ENCODE peak calls at places on chromosomes 12 and 14, in eight cellular contexts. Z, S, P, X, F, H, N and K are unnamed samples.

GRCh38 chr14:49173765-49174373 is 412.3 kb downstream of the RPS29 start:
- DNase-seq in X (no peak), F (no peak), P (no peak), S (peak; percentile 82), N (no peak), Z (no peak), H (peak; percentile 79), K (no peak)

GRCh38 chr12:88266851-88267360 is 124.8 kb downstream of the TMTC3 start:
- DNase-seq in H (peak; percentile 45), S (peak; percentile 6), F (no peak), P (no peak), N (no peak), X (no peak), Z (no peak), K (no peak)

GRCh38 chr12:24127919-24128721 is 178.7 kb upstream of the SOX5 start:
- DNase-seq in Z (no peak), P (no peak), H (no peak), S (no peak), X (no peak), F (no peak), N (no peak), K (no peak)

GRCh38 chr14:73457935-73458218 is 469 bp downstream of the NUMB start:
- DNase-seq in Z (no peak), H (no peak), P (peak; percentile 71), N (no peak), S (no peak), X (no peak), F (peak; percentile 40), K (no peak)

GRCh38 chr12:7374423-7375144 is 69.4 kb downstream of the CD163L1 start:
- DNase-seq in Z (peak; percentile 41), S (peak; percentile 4), F (peak; percentile 40), P (peak; percentile 61), H (peak; percentile 14), X (no peak), N (no peak), K (no peak)

GRCh38 chr12:111430418-111431353 is 25.0 kb downstream of the SH2B3 start:
- DNase-seq in H (no peak), N (no peak), S (no peak), F (peak; percentile 23), X (peak; percentile 78), Z (no peak), P (no peak), K (peak; percentile 46)

GRCh38 chr12:115341442-115341841 is 657.5 kb upstream of the TBX3 start:
- DNase-seq in X (no peak), N (peak; percentile 65), F (peak; percentile 90), P (no peak), Z (peak; percentile 79), S (peak; percentile 96), H (peak; percentile 98), K (no peak)

GRCh38 chr12:13215056-13215455 is 18.5 kb downstream of the EMP1 start:
- DNase-seq in X (no peak), Z (no peak), N (no peak), S (no peak), P (no peak), F (no peak), H (no peak), K (no peak)

GRCh38 chr14:56826214-56826613 is 15.9 kb upstream of the OTX2 start:
- DNase-seq in X (no peak), Z (no peak), P (no peak), N (no peak), H (no peak), F (no peak), S (no peak), K (no peak)
- H3K4me1 ChIP-seq in X (no peaks in the 10 kb centered on the region), Z (no peaks in the 10 kb centered on the region), P (no peaks in the 10 kb centered on the region), N (no peaks in the 10 kb centered on the region), H (no peaks in the 10 kb centered on the region), F (no peaks in the 10 kb centered on the region), S (no peaks in the 10 kb centered on the region), K (no peaks in the 10 kb centered on the region)

DNA sequence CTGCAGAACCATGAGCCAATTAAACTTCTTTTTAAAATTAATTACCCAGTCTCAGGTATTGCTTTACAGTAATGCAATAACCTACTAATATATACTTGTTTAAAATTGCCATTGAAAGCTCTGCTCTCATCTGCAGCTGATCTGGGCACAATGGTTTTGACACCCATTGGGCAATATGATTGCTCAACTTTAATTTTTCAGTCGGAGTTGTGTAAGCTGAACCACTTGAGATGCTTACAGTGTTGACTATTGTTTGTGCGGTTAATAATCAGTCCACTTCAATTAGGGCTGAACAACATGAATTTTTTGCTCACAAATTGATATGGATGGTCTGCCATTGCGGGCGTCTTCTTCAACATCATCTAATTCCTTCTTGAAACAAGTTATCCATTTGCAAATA is 18.0 kb upstream of the OR4K5 start:
- DNase-seq in Z (no peak), S (no peak), X (no peak), F (no peak), H (no peak), P (no peak), N (no peak), K (no peak)
- H3K9me3 ChIP-seq in Z (peaks cover 9% of the 10 kb centered on the region), S (no peaks in the 10 kb centered on the region), X (no peaks in the 10 kb centered on the region), F (peaks cover 9% of the 10 kb centered on the region), H (no peaks in the 10 kb centered on the region), P (peaks cover 4% of the 10 kb centered on the region), N (no peaks in the 10 kb centered on the region), K (peaks cover 4% of the 10 kb centered on the region)

DNA sequence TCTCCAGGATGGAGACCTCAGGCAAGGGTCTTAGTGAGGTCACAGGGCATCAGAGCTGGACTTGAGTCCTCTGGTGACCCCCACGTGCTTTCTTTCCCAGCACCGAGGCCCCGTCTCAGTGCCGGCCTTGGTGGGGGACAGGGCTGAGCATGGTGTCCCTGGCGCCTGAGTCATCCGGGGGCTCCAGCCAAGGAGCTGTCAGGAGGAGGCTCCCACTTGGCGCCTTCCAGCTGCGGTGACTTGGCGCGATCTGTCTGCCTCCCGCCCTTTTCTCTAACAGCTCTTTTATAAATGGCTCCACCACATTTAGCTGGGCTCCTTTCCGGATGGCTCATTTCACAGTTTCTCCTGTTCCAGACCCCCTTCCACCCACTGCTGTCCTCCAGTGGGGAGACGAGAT is 60.4 kb downstream of the PRMT8 start:
- DNase-seq in N (no peak), P (no peak), H (peak; percentile 16), S (peak; percentile 60), X (no peak), F (no peak), Z (no peak), K (no peak)
- H3K27ac ChIP-seq in N (no peak overlapping the region), P (no peak overlapping the region), H (no peak overlapping the region), S (no peak overlapping the region), X (no peak overlapping the region), F (no peak overlapping the region), Z (no peak overlapping the region), K (no peak overlapping the region)

GRCh38 chr14:20657216-20658211 is 16.0 kb upstream of the OR6S1 start:
- DNase-seq in F (no peak), X (peak; percentile 16), N (no peak), Z (no peak), S (no peak), H (no peak), P (no peak), K (no peak)
- H3K4me1 ChIP-seq in F (no peaks in the 10 kb centered on the region), X (peaks cover 16% of the 10 kb centered on the region), N (no peaks in the 10 kb centered on the region), Z (no peaks in the 10 kb centered on the region), S (no peaks in the 10 kb centered on the region), H (no peaks in the 10 kb centered on the region), P (no peaks in the 10 kb centered on the region), K (no peaks in the 10 kb centered on the region)

GRCh38 chr12:93868771-93869170 is 191.6 kb downstream of the CRADD start:
- DNase-seq in N (no peak), F (peak; percentile 26), H (peak; percentile 85), P (no peak), S (peak; percentile 92), X (no peak), Z (no peak), K (no peak)

GRCh38 chr12:93875157-93875556 is 198.0 kb downstream of the CRADD start:
- DNase-seq in P (no peak), F (no peak), X (no peak), H (no peak), N (no peak), Z (no peak), S (no peak), K (no peak)

GRCh38 chr12:93873561-93873960 is 196.4 kb downstream of the CRADD start:
- DNase-seq in P (no peak), Z (no peak), F (no peak), X (no peak), H (no peak), N (no peak), S (no peak), K (no peak)

GRCh38 chr12:93865751-93866150 is 188.6 kb downstream of the CRADD start:
- DNase-seq in S (no peak), N (no peak), H (no peak), F (no peak), Z (no peak), X (no peak), P (no peak), K (no peak)

GRCh38 chr12:93870020-93870795 is 193.0 kb downstream of the CRADD start:
- DNase-seq in N (no peak), P (no peak), H (no peak), F (no peak), Z (no peak), X (no peak), S (no peak), K (no peak)
- H3K9me3 ChIP-seq in N (peaks cover 23% of the 10 kb centered on the region), P (peaks cover 49% of the 10 kb centered on the region), H (no peaks in the 10 kb centered on the region), F (peaks cover 11% of the 10 kb centered on the region), Z (peaks cover 48% of the 10 kb centered on the region), X (peaks cover 11% of the 10 kb centered on the region), S (no peaks in the 10 kb centered on the region), K (peaks cover 9% of the 10 kb centered on the region)

DNA sequence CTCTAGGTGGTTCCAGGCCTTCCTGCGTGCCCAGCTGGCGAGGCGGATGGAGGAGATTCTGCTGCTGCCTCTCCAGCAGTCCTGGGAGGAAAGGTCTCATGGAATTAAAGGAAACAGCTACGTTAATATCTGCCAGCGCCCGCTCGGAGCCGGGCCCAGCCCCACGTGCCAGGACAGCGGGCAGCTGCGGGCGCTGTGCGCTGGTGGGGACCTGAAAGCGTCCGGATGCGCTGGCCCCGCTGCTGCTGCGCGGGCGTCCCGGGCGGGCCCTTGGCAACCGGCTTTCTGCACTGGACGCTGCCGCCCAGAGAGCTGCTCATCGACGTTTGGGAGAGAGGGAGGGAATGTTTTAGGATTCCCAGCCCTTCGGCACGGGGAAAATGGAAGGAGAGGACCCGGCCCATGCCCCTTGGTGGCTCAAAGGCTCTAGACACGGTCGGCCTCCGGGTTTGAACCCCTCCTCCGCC is 8.6 kb upstream of the DYNC1H1 start:
- DNase-seq in Z (peak; percentile 45), N (no peak), S (no peak), X (no peak), F (no peak), P (peak; percentile 35), H (no peak), K (no peak)
- H3K27ac ChIP-seq in Z (no peak overlapping the region), N (no peak overlapping the region), S (no peak overlapping the region), X (no peak overlapping the region), F (no peak overlapping the region), P (no peak overlapping the region), H (no peak overlapping the region), K (no peak overlapping the region)

GRCh38 chr12:132313182-132313581 is 16.2 kb downstream of the GALNT9 start:
- DNase-seq in F (no peak), P (peak; percentile 4), Z (no peak), N (no peak), H (no peak), X (no peak), S (no peak), K (no peak)
- H3K4me1 ChIP-seq in F (no peaks in the 10 kb centered on the region), P (no peaks in the 10 kb centered on the region), Z (no peaks in the 10 kb centered on the region), N (no peaks in the 10 kb centered on the region), H (no peaks in the 10 kb centered on the region), X (no peaks in the 10 kb centered on the region), S (no peaks in the 10 kb centered on the region), K (no peaks in the 10 kb centered on the region)

GRCh38 chr14:27199272-27199671 is 601.4 kb upstream of the NOVA1 start:
- DNase-seq in X (no peak), S (no peak), P (no peak), F (no peak), N (no peak), Z (no peak), H (no peak), K (no peak)
- H3K9me3 ChIP-seq in X (no peaks in the 10 kb centered on the region), S (no peaks in the 10 kb centered on the region), P (no peaks in the 10 kb centered on the region), F (no peaks in the 10 kb centered on the region), N (no peaks in the 10 kb centered on the region), Z (no peaks in the 10 kb centered on the region), H (no peaks in the 10 kb centered on the region), K (no peaks in the 10 kb centered on the region)